ENCODE peak calls at places on chromosomes 2 and 18, in ten cellular contexts. One of them, this sample, is unnamed.

GRCh38 chr2:191521608-191522208 is 156.2 kb upstream of the NABP1 start:
- DNase-seq in HepG2: peak
- DNase-seq in thyroid gland: no peak
- DNase-seq in tibial nerve: no peak
- DNase-seq in IMR-90: peak
- DNase-seq in lower leg skin: no peak
- DNase-seq in Peyer's patch: no peak
- DNase-seq in heart left ventricle: no peak
- DNase-seq in GM12878: no peak
- DNase-seq in sigmoid colon: no peak
- DNase-seq in this sample: no peak

GRCh38 chr2:5520352-5520996 is 171.7 kb upstream of the SOX11 start:
- DNase-seq in tibial nerve: peak
- DNase-seq in HepG2: no peak
- DNase-seq in GM12878: no peak
- DNase-seq in sigmoid colon: peak
- DNase-seq in thyroid gland: no peak
- DNase-seq in IMR-90: peak
- DNase-seq in lower leg skin: no peak
- DNase-seq in heart left ventricle: peak
- DNase-seq in Peyer's patch: no peak
- DNase-seq in this sample: no peak

GRCh38 chr2:109497447-109497846 is 116.3 kb downstream of the SEPTIN10 start:
- DNase-seq in IMR-90: peak
- DNase-seq in Peyer's patch: no peak
- DNase-seq in sigmoid colon: no peak
- DNase-seq in tibial nerve: no peak
- DNase-seq in heart left ventricle: no peak
- DNase-seq in thyroid gland: no peak
- DNase-seq in HepG2: no peak
- DNase-seq in GM12878: no peak
- DNase-seq in lower leg skin: no peak
- DNase-seq in this sample: no peak

GRCh38 chr2:237685408-237685807 is 58.0 kb downstream of the LRRFIP1 start:
- DNase-seq in Peyer's patch: no peak
- DNase-seq in heart left ventricle: no peak
- DNase-seq in lower leg skin: no peak
- DNase-seq in IMR-90: no peak
- DNase-seq in HepG2: peak
- DNase-seq in tibial nerve: no peak
- DNase-seq in sigmoid colon: peak
- DNase-seq in GM12878: no peak
- DNase-seq in thyroid gland: no peak
- DNase-seq in this sample: no peak

GRCh38 chr2:124027182-124027581 is 2.1 kb downstream of the CNTNAP5 start:
- DNase-seq in tibial nerve: peak
- DNase-seq in sigmoid colon: no peak
- DNase-seq in GM12878: peak
- DNase-seq in IMR-90: peak
- DNase-seq in Peyer's patch: no peak
- DNase-seq in heart left ventricle: no peak
- DNase-seq in HepG2: peak
- DNase-seq in lower leg skin: no peak
- DNase-seq in thyroid gland: peak
- DNase-seq in this sample: peak

GRCh38 chr2:149360106-149360505 is 29.7 kb downstream of the LYPD6 start:
- DNase-seq in thyroid gland: no peak
- DNase-seq in HepG2: no peak
- DNase-seq in sigmoid colon: no peak
- DNase-seq in heart left ventricle: no peak
- DNase-seq in Peyer's patch: no peak
- DNase-seq in IMR-90: no peak
- DNase-seq in GM12878: no peak
- DNase-seq in lower leg skin: no peak
- DNase-seq in tibial nerve: no peak
- DNase-seq in this sample: no peak

GRCh38 chr2:46313063-46313462 is 15.9 kb downstream of the EPAS1 start:
- DNase-seq in HepG2: no peak
- DNase-seq in heart left ventricle: no peak
- DNase-seq in thyroid gland: no peak
- DNase-seq in IMR-90: no peak
- DNase-seq in tibial nerve: no peak
- DNase-seq in sigmoid colon: no peak
- DNase-seq in GM12878: no peak
- DNase-seq in Peyer's patch: no peak
- DNase-seq in lower leg skin: no peak
- DNase-seq in this sample: no peak

GRCh38 chr2:96353032-96353561 is 17.5 kb downstream of the NCAPH start:
- DNase-seq in sigmoid colon: no peak
- DNase-seq in Peyer's patch: no peak
- DNase-seq in GM12878: no peak
- DNase-seq in heart left ventricle: peak
- DNase-seq in lower leg skin: peak
- DNase-seq in HepG2: no peak
- DNase-seq in thyroid gland: peak
- DNase-seq in tibial nerve: no peak
- DNase-seq in IMR-90: no peak
- DNase-seq in this sample: peak

GRCh38 chr2:170224692-170225091 is 46.7 kb downstream of the MYO3B start:
- DNase-seq in IMR-90: no peak
- DNase-seq in tibial nerve: no peak
- DNase-seq in Peyer's patch: no peak
- DNase-seq in GM12878: no peak
- DNase-seq in HepG2: no peak
- DNase-seq in lower leg skin: no peak
- DNase-seq in thyroid gland: no peak
- DNase-seq in sigmoid colon: no peak
- DNase-seq in heart left ventricle: no peak
- DNase-seq in this sample: no peak

GRCh38 chr2:145759228-145759940 is 1239.5 kb upstream of the ZEB2 start:
- DNase-seq in sigmoid colon: no peak
- DNase-seq in tibial nerve: no peak
- DNase-seq in heart left ventricle: no peak
- DNase-seq in lower leg skin: no peak
- DNase-seq in Peyer's patch: no peak
- DNase-seq in thyroid gland: no peak
- DNase-seq in GM12878: no peak
- DNase-seq in IMR-90: peak
- DNase-seq in HepG2: peak
- DNase-seq in this sample: no peak

GRCh38 chr2:12262681-12263436 is 453.9 kb upstream of the TRIB2 start:
- DNase-seq in heart left ventricle: no peak
- DNase-seq in thyroid gland: no peak
- DNase-seq in Peyer's patch: no peak
- DNase-seq in HepG2: no peak
- DNase-seq in IMR-90: peak
- DNase-seq in lower leg skin: no peak
- DNase-seq in GM12878: no peak
- DNase-seq in tibial nerve: no peak
- DNase-seq in sigmoid colon: peak
- DNase-seq in this sample: no peak

GRCh38 chr18:12234451-12235190 is 19.5 kb upstream of the CIDEA start:
- DNase-seq in HepG2: no peak
- DNase-seq in Peyer's patch: no peak
- DNase-seq in GM12878: no peak
- DNase-seq in IMR-90: no peak
- DNase-seq in thyroid gland: no peak
- DNase-seq in heart left ventricle: no peak
- DNase-seq in sigmoid colon: no peak
- DNase-seq in tibial nerve: no peak
- DNase-seq in lower leg skin: no peak
- DNase-seq in this sample: no peak

GRCh38 chr18:9661564-9661963 is 46.5 kb upstream of the RAB31 start:
- DNase-seq in tibial nerve: no peak
- DNase-seq in GM12878: no peak
- DNase-seq in thyroid gland: no peak
- DNase-seq in HepG2: no peak
- DNase-seq in lower leg skin: no peak
- DNase-seq in heart left ventricle: no peak
- DNase-seq in IMR-90: peak
- DNase-seq in Peyer's patch: no peak
- DNase-seq in sigmoid colon: no peak
- DNase-seq in this sample: no peak

GRCh38 chr2:84493494-84493893 is 22.8 kb upstream of the DNAH6 start:
- DNase-seq in HepG2: no peak
- DNase-seq in heart left ventricle: no peak
- DNase-seq in Peyer's patch: no peak
- DNase-seq in GM12878: no peak
- DNase-seq in tibial nerve: no peak
- DNase-seq in lower leg skin: no peak
- DNase-seq in IMR-90: peak
- DNase-seq in sigmoid colon: no peak
- DNase-seq in thyroid gland: no peak
- DNase-seq in this sample: no peak

GRCh38 chr18:2906522-2907458 is 60.0 kb downstream of the EMILIN2 start:
- DNase-seq in GM12878: no peak
- DNase-seq in tibial nerve: no peak
- DNase-seq in Peyer's patch: peak
- DNase-seq in thyroid gland: peak
- DNase-seq in sigmoid colon: no peak
- DNase-seq in lower leg skin: no peak
- DNase-seq in heart left ventricle: peak
- DNase-seq in IMR-90: no peak
- DNase-seq in HepG2: peak
- DNase-seq in this sample: no peak

GRCh38 chr2:239021651-239022436 is 174.0 kb downstream of the TWIST2 start:
- DNase-seq in IMR-90: no peak
- DNase-seq in heart left ventricle: no peak
- DNase-seq in thyroid gland: no peak
- DNase-seq in HepG2: no peak
- DNase-seq in sigmoid colon: peak
- DNase-seq in GM12878: no peak
- DNase-seq in Peyer's patch: peak
- DNase-seq in tibial nerve: no peak
- DNase-seq in lower leg skin: no peak
- DNase-seq in this sample: no peak

GRCh38 chr2:157359628-157360027 is 34.0 kb upstream of the ERMN start:
- DNase-seq in tibial nerve: no peak
- DNase-seq in lower leg skin: no peak
- DNase-seq in IMR-90: no peak
- DNase-seq in sigmoid colon: no peak
- DNase-seq in HepG2: no peak
- DNase-seq in thyroid gland: no peak
- DNase-seq in heart left ventricle: no peak
- DNase-seq in Peyer's patch: no peak
- DNase-seq in GM12878: no peak
- DNase-seq in this sample: no peak
- TF ChIP-seq POLR2A in tibial nerve: no peak
- TF ChIP-seq POLR2A in lower leg skin: no peak
- TF ChIP-seq POLR2A in IMR-90: no peak
- TF ChIP-seq POLR2A in sigmoid colon: no peak
- TF ChIP-seq POLR2A in HepG2: no peak
- TF ChIP-seq POLR2A in thyroid gland: no peak
- TF ChIP-seq POLR2A in heart left ventricle: no peak
- TF ChIP-seq POLR2A in Peyer's patch: no peak
- TF ChIP-seq POLR2A in GM12878: no peak
- TF ChIP-seq POLR2A in this sample: no peak

GRCh38 chr2:27313882-27314645 is 5.8 kb upstream of the UCN start:
- DNase-seq in Peyer's patch: no peak
- DNase-seq in IMR-90: no peak
- DNase-seq in lower leg skin: no peak
- DNase-seq in thyroid gland: no peak
- DNase-seq in HepG2: no peak
- DNase-seq in tibial nerve: no peak
- DNase-seq in sigmoid colon: no peak
- DNase-seq in heart left ventricle: no peak
- DNase-seq in GM12878: no peak
- DNase-seq in this sample: no peak
- TF ChIP-seq POLR2A in Peyer's patch: no peak
- TF ChIP-seq POLR2A in IMR-90: no peak
- TF ChIP-seq POLR2A in lower leg skin: no peak
- TF ChIP-seq POLR2A in thyroid gland: no peak
- TF ChIP-seq POLR2A in HepG2: no peak
- TF ChIP-seq POLR2A in tibial nerve: no peak
- TF ChIP-seq POLR2A in sigmoid colon: no peak
- TF ChIP-seq POLR2A in heart left ventricle: no peak
- TF ChIP-seq POLR2A in GM12878: no peak
- TF ChIP-seq POLR2A in this sample: no peak

DNA sequence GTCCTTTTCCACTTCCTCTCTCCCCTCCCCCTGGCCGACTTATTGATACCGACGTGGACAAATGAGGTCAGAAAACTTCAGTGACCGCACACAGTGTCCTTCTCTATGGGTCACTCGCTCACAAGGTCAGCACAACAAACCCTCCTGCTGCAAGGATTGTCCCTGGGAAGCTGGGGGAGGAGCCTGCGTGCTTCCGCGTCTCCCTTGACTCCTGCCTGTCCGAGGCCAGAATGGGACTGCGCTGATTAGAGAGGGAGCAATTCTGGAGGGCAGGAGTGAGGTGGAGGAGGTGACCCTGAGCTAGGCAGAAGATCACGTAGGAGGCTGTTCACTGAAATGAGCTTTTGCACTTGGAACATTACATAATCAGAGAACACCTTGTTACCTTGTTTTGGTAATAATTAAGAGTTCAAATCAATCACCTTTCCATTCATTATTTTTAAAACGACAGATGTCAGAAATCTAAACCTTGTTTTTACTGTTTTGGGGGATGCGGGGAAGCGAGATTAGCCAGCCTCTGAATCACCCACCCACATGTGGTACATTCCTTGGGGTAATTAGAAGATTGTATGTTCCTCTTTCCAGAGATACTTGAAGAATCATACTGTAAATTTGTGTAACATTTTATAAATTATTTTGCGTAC is 70.6 kb downstream of the CTAGE1 start:
- DNase-seq in GM12878: no peak
- DNase-seq in heart left ventricle: peak
- DNase-seq in HepG2: peak
- DNase-seq in Peyer's patch: peak
- DNase-seq in IMR-90: peak
- DNase-seq in sigmoid colon: peak
- DNase-seq in lower leg skin: no peak
- DNase-seq in tibial nerve: no peak
- DNase-seq in thyroid gland: peak
- DNase-seq in this sample: peak
- TF ChIP-seq POLR2A in GM12878: no peak
- TF ChIP-seq POLR2A in heart left ventricle: peak
- TF ChIP-seq POLR2A in HepG2: no peak
- TF ChIP-seq POLR2A in Peyer's patch: peak
- TF ChIP-seq POLR2A in IMR-90: no peak
- TF ChIP-seq POLR2A in sigmoid colon: peak
- TF ChIP-seq POLR2A in lower leg skin: no peak
- TF ChIP-seq POLR2A in tibial nerve: no peak
- TF ChIP-seq POLR2A in thyroid gland: peak
- TF ChIP-seq POLR2A in this sample: peak

DNA sequence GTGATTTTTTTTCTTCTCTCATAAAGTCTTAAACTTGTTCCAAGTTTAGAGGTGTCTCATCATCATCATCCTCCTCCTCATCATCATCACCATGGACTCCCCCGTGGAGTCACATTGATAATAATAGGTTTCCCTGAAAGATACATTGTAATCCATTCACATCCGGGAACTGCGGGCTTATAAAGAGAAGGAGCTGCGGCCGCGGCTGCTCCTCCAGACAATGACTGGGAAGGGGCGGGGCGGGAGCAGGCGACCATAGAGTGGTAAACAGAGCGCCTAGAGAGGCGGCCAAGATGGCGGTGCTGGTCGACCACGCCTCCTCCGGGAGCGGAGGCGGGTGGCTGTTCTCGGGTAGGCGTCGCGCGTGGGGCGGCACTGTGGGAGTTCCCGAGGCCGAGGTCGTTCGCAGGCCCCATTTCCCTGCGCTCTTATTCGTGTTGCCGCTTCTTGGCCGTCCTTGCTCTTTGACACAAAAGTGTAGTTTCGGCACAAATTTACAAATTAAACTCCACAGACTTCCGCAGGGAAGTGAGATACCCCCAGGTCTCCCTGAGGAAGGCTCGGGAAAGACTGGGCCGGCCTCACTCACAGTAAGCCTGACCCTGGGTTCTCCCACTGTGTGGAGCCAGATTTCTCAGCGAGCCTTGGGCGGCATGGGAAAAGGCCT is 1.8 kb upstream of the TCF4 start:
- DNase-seq in HepG2: no peak
- DNase-seq in Peyer's patch: peak
- DNase-seq in thyroid gland: peak
- DNase-seq in tibial nerve: peak
- DNase-seq in sigmoid colon: peak
- DNase-seq in lower leg skin: peak
- DNase-seq in GM12878: peak
- DNase-seq in heart left ventricle: peak
- DNase-seq in IMR-90: peak
- DNase-seq in this sample: peak
- TF ChIP-seq POLR2A in HepG2: no peak
- TF ChIP-seq POLR2A in Peyer's patch: peak
- TF ChIP-seq POLR2A in thyroid gland: peak
- TF ChIP-seq POLR2A in tibial nerve: peak
- TF ChIP-seq POLR2A in sigmoid colon: peak
- TF ChIP-seq POLR2A in lower leg skin: no peak
- TF ChIP-seq POLR2A in GM12878: peak
- TF ChIP-seq POLR2A in heart left ventricle: peak
- TF ChIP-seq POLR2A in IMR-90: peak
- TF ChIP-seq POLR2A in this sample: peak